ENCODE peak calls at places on chromosomes 13 and 19, in seven cellular contexts. Y is AG09309; S is activated naive CD4-positive, alpha-beta T cell treated with anti-CD3 and anti-CD28 coated beads, Interleukin-2, amount 50 U/mL, for 16 hours; T is HTR-8/SVneo; Z is activated CD4-positive, alpha-beta T cell treated with anti-CD3 and anti-CD28 coated beads for 1 hour; R is progenitor cell of endocrine pancreas; K is choroid plexus epithelial cell. Q is an unnamed sample.

GRCh38 chr19:51607920-51608562 is 22.2 kb downstream of the SIGLEC5 start:
- DNase-seq in Y (peak; percentile 25), S (peak; percentile 62), T (peak; percentile 63), Z (peak; percentile 22), R (peak; percentile 81), K (peak; percentile 83), Q (peak; percentile 50)

GRCh38 chr19:543912-544608 is at the start of gene GZMM:
- DNase-seq in Y (no peak), S (peak; percentile 78), T (no peak), Z (peak; percentile 64), R (no peak), K (no peak), Q (no peak)

GRCh38 chr13:44244288-44244687 is 129.3 kb upstream of the SERP2 start:
- DNase-seq in Y (peak; percentile 47), S (no peak), T (no peak), Z (no peak), R (no peak), K (peak; percentile 80), Q (peak; percentile 50)

GRCh38 chr19:57664269-57665127 is 4.2 kb upstream of the ZSCAN4 start:
- DNase-seq in Y (no peak), S (no peak), T (peak; percentile 55), Z (no peak), R (peak; percentile 46), K (peak; percentile 54), Q (peak; percentile 51)

GRCh38 chr19:42081584-42082258 is 5.8 kb downstream of the ZNF574 start:
- DNase-seq in Y (no peak), S (no peak), T (peak; percentile 50), Z (no peak), R (no peak), K (peak; percentile 82), Q (peak; percentile 1)

GRCh38 chr13:110305949-110306339 is 1.0 kb downstream of the COL4A1 start:
- DNase-seq in Y (no peak), S (no peak), T (no peak), Z (no peak), R (no peak), K (no peak), Q (no peak)

GRCh38 chr13:80755925-80756324 is 415.0 kb upstream of the SPRY2 start:
- DNase-seq in Y (no peak), S (no peak), T (no peak), Z (no peak), R (no peak), K (peak; percentile 12), Q (peak; percentile 21)

GRCh38 chr13:41995946-41996345 is 35.0 kb upstream of the VWA8 start:
- DNase-seq in Y (peak; percentile 11), S (no peak), T (no peak), Z (no peak), R (no peak), K (peak; percentile 64), Q (no peak)

GRCh38 chr13:44199627-44200207 is 173.9 kb upstream of the SERP2 start:
- DNase-seq in Y (no peak), S (no peak), T (no peak), Z (no peak), R (no peak), K (no peak), Q (no peak)

GRCh38 chr19:1382250-1382649 is 1.5 kb upstream of the NDUFS7 start:
- DNase-seq in Y (no peak), S (no peak), T (no peak), Z (no peak), R (no peak), K (no peak), Q (no peak)

GRCh38 chr19:51354742-51355148 is 11.4 kb downstream of the ETFB start:
- DNase-seq in Y (no peak), S (no peak), T (no peak), Z (no peak), R (peak; percentile 50), K (peak; percentile 57), Q (peak; percentile 76)

GRCh38 chr19:5288347-5288739 is 52.3 kb downstream of the PTPRS start:
- DNase-seq in Y (no peak), S (no peak), T (no peak), Z (no peak), R (no peak), K (no peak), Q (no peak)

GRCh38 chr13:102815788-102816187 is 16.9 kb downstream of the BIVM start:
- DNase-seq in Y (no peak), S (no peak), T (no peak), Z (no peak), R (no peak), K (no peak), Q (no peak)

Q was measured in midbrain.